ENCODE peak calls at places on chromosomes 4 and X, in seven cellular contexts. One of them, this sample, is unnamed.

GRCh38 chr4:148515248-148515647 is 73.0 kb upstream of the NR3C2 start:
- DNase-seq in heart right ventricle: no peak
- DNase-seq in GM06990: no peak
- DNase-seq in GM20000: no peak
- DNase-seq in OCI-LY7: no peak
- DNase-seq in foreskin fibroblast: peak
- DNase-seq in psoas muscle: no peak
- DNase-seq in this sample: no peak

GRCh38 chrX:69320116-69320515 is 154.9 kb upstream of the PJA1 start:
- DNase-seq in heart right ventricle: no peak
- DNase-seq in GM06990: no peak
- DNase-seq in GM20000: peak
- DNase-seq in OCI-LY7: no peak
- DNase-seq in foreskin fibroblast: no peak
- DNase-seq in psoas muscle: no peak
- DNase-seq in this sample: peak

GRCh38 chr4:103673983-103674382 is 45.8 kb downstream of the TACR3 start:
- DNase-seq in heart right ventricle: no peak
- DNase-seq in GM06990: no peak
- DNase-seq in GM20000: no peak
- DNase-seq in OCI-LY7: no peak
- DNase-seq in foreskin fibroblast: no peak
- DNase-seq in psoas muscle: no peak
- DNase-seq in this sample: no peak

GRCh38 chrX:153928846-153929245 is 2.8 kb upstream of the ARHGAP4 start:
- DNase-seq in heart right ventricle: no peak
- DNase-seq in GM06990: no peak
- DNase-seq in GM20000: no peak
- DNase-seq in OCI-LY7: no peak
- DNase-seq in foreskin fibroblast: no peak
- DNase-seq in psoas muscle: no peak
- DNase-seq in this sample: no peak

GRCh38 chr4:11120435-11120834 is 308.3 kb downstream of the HS3ST1 start:
- DNase-seq in heart right ventricle: no peak
- DNase-seq in GM06990: no peak
- DNase-seq in GM20000: no peak
- DNase-seq in OCI-LY7: no peak
- DNase-seq in foreskin fibroblast: no peak
- DNase-seq in psoas muscle: no peak
- DNase-seq in this sample: no peak

GRCh38 chr4:73245955-73246354 is 12.6 kb downstream of the ANKRD17 start:
- DNase-seq in heart right ventricle: no peak
- DNase-seq in GM06990: no peak
- DNase-seq in GM20000: no peak
- DNase-seq in OCI-LY7: no peak
- DNase-seq in foreskin fibroblast: no peak
- DNase-seq in psoas muscle: no peak
- DNase-seq in this sample: no peak

GRCh38 chr4:76016383-76016782 is 6.9 kb downstream of the CXCL10 start:
- DNase-seq in heart right ventricle: no peak
- DNase-seq in GM06990: peak
- DNase-seq in GM20000: no peak
- DNase-seq in OCI-LY7: no peak
- DNase-seq in foreskin fibroblast: no peak
- DNase-seq in psoas muscle: no peak
- DNase-seq in this sample: no peak

GRCh38 chrX:53340852-53341645 is 59.7 kb upstream of the IQSEC2 start:
- DNase-seq in heart right ventricle: no peak
- DNase-seq in GM06990: no peak
- DNase-seq in GM20000: no peak
- DNase-seq in OCI-LY7: no peak
- DNase-seq in foreskin fibroblast: no peak
- DNase-seq in psoas muscle: no peak
- DNase-seq in this sample: no peak

GRCh38 chrX:154444001-154444754 is at the start of gene FAM50A:
- DNase-seq in heart right ventricle: peak
- DNase-seq in GM06990: peak
- DNase-seq in GM20000: peak
- DNase-seq in OCI-LY7: peak
- DNase-seq in foreskin fibroblast: peak
- DNase-seq in psoas muscle: peak
- DNase-seq in this sample: peak

GRCh38 chr4:138658518-138658917 is 357.1 kb upstream of the NOCT start:
- DNase-seq in heart right ventricle: no peak
- DNase-seq in GM06990: no peak
- DNase-seq in GM20000: no peak
- DNase-seq in OCI-LY7: no peak
- DNase-seq in foreskin fibroblast: no peak
- DNase-seq in psoas muscle: no peak
- DNase-seq in this sample: no peak

GRCh38 chr4:185534850-185535761 is at the start of gene PDLIM3:
- DNase-seq in heart right ventricle: peak
- DNase-seq in GM06990: peak
- DNase-seq in GM20000: peak
- DNase-seq in OCI-LY7: no peak
- DNase-seq in foreskin fibroblast: no peak
- DNase-seq in psoas muscle: peak
- DNase-seq in this sample: peak

GRCh38 chr4:76764251-76764650 is 133.7 kb downstream of the SOWAHB start:
- DNase-seq in heart right ventricle: no peak
- DNase-seq in GM06990: no peak
- DNase-seq in GM20000: no peak
- DNase-seq in OCI-LY7: no peak
- DNase-seq in foreskin fibroblast: peak
- DNase-seq in psoas muscle: no peak
- DNase-seq in this sample: no peak

GRCh38 chr4:128916832-128917231 is 107.3 kb downstream of the JADE1 start:
- DNase-seq in heart right ventricle: peak
- DNase-seq in GM06990: peak
- DNase-seq in GM20000: peak
- DNase-seq in OCI-LY7: peak
- DNase-seq in foreskin fibroblast: no peak
- DNase-seq in psoas muscle: no peak
- DNase-seq in this sample: no peak

GRCh38 chr4:139223682-139224317 is 46.8 kb upstream of the ELF2 start:
- DNase-seq in heart right ventricle: peak
- DNase-seq in GM06990: no peak
- DNase-seq in GM20000: no peak
- DNase-seq in OCI-LY7: no peak
- DNase-seq in foreskin fibroblast: peak
- DNase-seq in psoas muscle: peak
- DNase-seq in this sample: no peak

GRCh38 chrX:140664939-140665338 is 44.6 kb upstream of the LINC00632 start:
- DNase-seq in heart right ventricle: no peak
- DNase-seq in GM06990: no peak
- DNase-seq in GM20000: no peak
- DNase-seq in OCI-LY7: peak
- DNase-seq in foreskin fibroblast: no peak
- DNase-seq in psoas muscle: no peak
- DNase-seq in this sample: peak

GRCh38 chr4:156977435-156978160 is 6.0 kb upstream of the PDGFC start:
- DNase-seq in heart right ventricle: no peak
- DNase-seq in GM06990: no peak
- DNase-seq in GM20000: no peak
- DNase-seq in OCI-LY7: no peak
- DNase-seq in foreskin fibroblast: peak
- DNase-seq in psoas muscle: no peak
- DNase-seq in this sample: no peak

GRCh38 chr4:11598591-11598990 is 169.9 kb upstream of the HS3ST1 start:
- DNase-seq in heart right ventricle: no peak
- DNase-seq in GM06990: no peak
- DNase-seq in GM20000: no peak
- DNase-seq in OCI-LY7: no peak
- DNase-seq in foreskin fibroblast: no peak
- DNase-seq in psoas muscle: no peak
- DNase-seq in this sample: no peak

GRCh38 chr4:103012594-103012993 is 6.9 kb downstream of the SLC9B1 start:
- DNase-seq in heart right ventricle: no peak
- DNase-seq in GM06990: no peak
- DNase-seq in GM20000: no peak
- DNase-seq in OCI-LY7: no peak
- DNase-seq in foreskin fibroblast: no peak
- DNase-seq in psoas muscle: no peak
- DNase-seq in this sample: no peak

DNA sequence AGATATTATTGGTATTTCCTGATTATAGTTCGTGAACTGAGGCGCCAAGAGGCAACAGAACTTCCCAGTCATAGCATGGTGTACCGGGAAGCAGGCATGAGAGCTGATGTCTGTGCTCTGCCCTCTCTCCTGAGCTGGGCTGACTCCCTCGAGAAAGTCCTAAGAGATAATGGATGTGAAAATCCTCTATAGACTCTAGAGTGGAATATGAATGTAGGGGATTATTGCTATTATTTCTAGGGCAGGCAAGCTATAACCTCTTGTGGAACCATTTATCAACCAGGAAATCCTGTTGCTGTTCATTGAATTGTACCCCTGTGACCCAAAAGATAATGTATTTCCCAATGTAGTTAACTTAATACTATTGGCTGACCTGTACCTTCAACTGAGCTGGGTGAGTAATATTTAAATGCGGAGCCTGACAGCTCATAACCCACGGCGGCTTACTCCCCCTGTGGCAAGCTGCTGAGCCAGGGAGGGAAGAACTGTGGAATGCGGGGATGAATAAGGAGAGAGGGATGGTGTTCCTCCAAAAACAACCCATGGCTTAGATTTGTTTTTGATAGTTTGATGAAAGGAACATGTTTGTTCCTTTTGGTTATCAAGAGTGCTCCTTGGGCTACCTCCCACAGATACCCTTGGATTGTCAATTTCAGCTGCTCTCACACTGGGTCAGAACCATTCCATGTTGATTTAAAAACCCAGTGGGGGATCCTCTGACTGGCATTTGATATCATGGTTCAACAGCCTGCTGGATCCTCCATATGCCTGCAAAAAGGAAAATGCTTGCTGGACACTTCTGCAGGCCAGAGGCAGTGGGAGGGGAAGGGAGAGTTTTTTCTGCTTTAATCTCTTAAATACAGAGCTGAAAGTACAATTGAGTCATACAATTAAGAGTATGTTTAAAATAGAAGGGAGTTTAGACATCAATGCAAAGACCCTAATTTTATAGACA is 339.0 kb upstream of the BOD1L1 start:
- DNase-seq in heart right ventricle: no peak
- DNase-seq in GM06990: no peak
- DNase-seq in GM20000: no peak
- DNase-seq in OCI-LY7: no peak
- DNase-seq in foreskin fibroblast: peak
- DNase-seq in psoas muscle: no peak
- DNase-seq in this sample: no peak
- TF ChIP-seq CTCF in heart right ventricle: no peak
- TF ChIP-seq CTCF in GM06990: no peak
- TF ChIP-seq CTCF in GM20000: no peak
- TF ChIP-seq CTCF in OCI-LY7: no peak
- TF ChIP-seq CTCF in foreskin fibroblast: peak
- TF ChIP-seq CTCF in psoas muscle: no peak
- TF ChIP-seq CTCF in this sample: no peak

GRCh38 chr4:171519457-171519856 is 293.7 kb upstream of the GALNTL6 start:
- DNase-seq in heart right ventricle: no peak
- DNase-seq in GM06990: no peak
- DNase-seq in GM20000: no peak
- DNase-seq in OCI-LY7: no peak
- DNase-seq in foreskin fibroblast: no peak
- DNase-seq in psoas muscle: no peak
- DNase-seq in this sample: no peak
- TF ChIP-seq CTCF in heart right ventricle: no peak
- TF ChIP-seq CTCF in GM06990: no peak
- TF ChIP-seq CTCF in GM20000: no peak
- TF ChIP-seq CTCF in OCI-LY7: no peak
- TF ChIP-seq CTCF in foreskin fibroblast: no peak
- TF ChIP-seq CTCF in psoas muscle: no peak
- TF ChIP-seq CTCF in this sample: no peak

GRCh38 chr4:167233523-167234387 is 539 bp downstream of the SPOCK3 start:
- DNase-seq in heart right ventricle: no peak
- DNase-seq in GM06990: peak
- DNase-seq in GM20000: no peak
- DNase-seq in OCI-LY7: no peak
- DNase-seq in foreskin fibroblast: no peak
- DNase-seq in psoas muscle: no peak
- DNase-seq in this sample: peak
- TF ChIP-seq CTCF in heart right ventricle: no peak
- TF ChIP-seq CTCF in GM06990: no peak
- TF ChIP-seq CTCF in GM20000: no peak
- TF ChIP-seq CTCF in OCI-LY7: no peak
- TF ChIP-seq CTCF in foreskin fibroblast: no peak
- TF ChIP-seq CTCF in psoas muscle: no peak
- TF ChIP-seq CTCF in this sample: no peak

GRCh38 chr4:132642196-132642817 is 506.8 kb upstream of the PCDH10 start:
- DNase-seq in heart right ventricle: no peak
- DNase-seq in GM06990: no peak
- DNase-seq in GM20000: peak
- DNase-seq in OCI-LY7: peak
- DNase-seq in foreskin fibroblast: no peak
- DNase-seq in psoas muscle: no peak
- DNase-seq in this sample: peak
- TF ChIP-seq CTCF in heart right ventricle: peak
- TF ChIP-seq CTCF in GM06990: peak
- TF ChIP-seq CTCF in GM20000: peak
- TF ChIP-seq CTCF in OCI-LY7: peak
- TF ChIP-seq CTCF in foreskin fibroblast: peak
- TF ChIP-seq CTCF in psoas muscle: no peak
- TF ChIP-seq CTCF in this sample: peak

GRCh38 chr4:108744307-108744706 is 18.5 kb downstream of the ETNPPL start:
- DNase-seq in heart right ventricle: no peak
- DNase-seq in GM06990: no peak
- DNase-seq in GM20000: no peak
- DNase-seq in OCI-LY7: no peak
- DNase-seq in foreskin fibroblast: no peak
- DNase-seq in psoas muscle: no peak
- DNase-seq in this sample: no peak
- TF ChIP-seq CTCF in heart right ventricle: no peak
- TF ChIP-seq CTCF in GM06990: no peak
- TF ChIP-seq CTCF in GM20000: no peak
- TF ChIP-seq CTCF in OCI-LY7: no peak
- TF ChIP-seq CTCF in foreskin fibroblast: no peak
- TF ChIP-seq CTCF in psoas muscle: no peak
- TF ChIP-seq CTCF in this sample: no peak

DNA sequence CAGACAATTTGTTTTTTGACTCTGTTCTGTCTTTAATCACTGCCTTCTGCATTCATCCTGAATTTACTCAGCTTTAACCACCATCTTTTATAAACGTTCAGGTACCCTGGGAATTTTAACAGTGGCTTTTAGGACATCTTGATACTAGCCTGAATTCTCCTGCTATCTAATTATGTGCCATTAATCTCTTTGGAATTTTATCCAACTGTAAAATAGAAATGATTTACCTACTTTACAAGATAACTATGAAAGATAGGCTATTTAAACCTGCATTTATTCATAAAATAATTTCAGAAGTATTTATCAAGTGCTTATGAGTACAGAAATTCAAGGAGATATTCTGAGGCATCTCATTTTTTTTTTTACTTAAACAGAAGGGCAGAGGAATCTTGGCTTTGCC is 146.5 kb upstream of the PLAC1 start:
- DNase-seq in heart right ventricle: no peak
- DNase-seq in GM06990: no peak
- DNase-seq in GM20000: no peak
- DNase-seq in OCI-LY7: no peak
- DNase-seq in foreskin fibroblast: no peak
- DNase-seq in psoas muscle: no peak
- DNase-seq in this sample: no peak
- TF ChIP-seq CTCF in heart right ventricle: no peak
- TF ChIP-seq CTCF in GM06990: no peak
- TF ChIP-seq CTCF in GM20000: no peak
- TF ChIP-seq CTCF in OCI-LY7: no peak
- TF ChIP-seq CTCF in foreskin fibroblast: no peak
- TF ChIP-seq CTCF in psoas muscle: no peak
- TF ChIP-seq CTCF in this sample: no peak